ENCODE peak calls at places on chromosomes 5 and 9, in four cellular contexts. G, S, W and B are unnamed samples.

GRCh38 chr5:96876292-96876850 is at the start of gene ERAP2:
- DNase-seq in W (no peak), G (no peak), S (no peak), B (no peak)

GRCh38 chr9:130078547-130078946 is 24.8 kb downstream of the GPR107 start:
- DNase-seq in S (no peak), W (no peak), G (no peak), B (no peak)

GRCh38 chr9:37965116-37965515 is 61.2 kb upstream of the SLC25A51 start:
- DNase-seq in W (no peak), S (no peak), G (no peak), B (no peak)

GRCh38 chr5:171770153-171770552 is 15.5 kb upstream of the SMIM23 start:
- DNase-seq in G (no peak), S (no peak), W (no peak), B (no peak)

GRCh38 chr5:130337179-130337888 is 433.1 kb downstream of the CHSY3 start:
- DNase-seq in G (no peak), S (no peak), W (no peak), B (no peak)

GRCh38 chr9:36080519-36080918 is 43.8 kb downstream of the RECK start:
- DNase-seq in W (no peak), G (no peak), S (no peak), B (no peak)

GRCh38 chr9:134283111-134283515 is 43.1 kb upstream of the RXRA start:
- DNase-seq in S (peak), G (no peak), W (no peak), B (peak)

GRCh38 chr9:4678679-4679267 is 596 bp upstream of the CDC37L1 start:
- DNase-seq in G (no peak), W (no peak), S (no peak), B (no peak)

GRCh38 chr9:36560813-36561212 is 11.9 kb upstream of the MELK start:
- DNase-seq in G (no peak), W (no peak), S (no peak), B (no peak)

GRCh38 chr5:9545301-9545958 is 445 bp downstream of the SEMA5A start:
- DNase-seq in S (no peak), G (no peak), W (no peak), B (peak)

GRCh38 chr5:53503819-53504218 is 23.4 kb downstream of the FST start:
- DNase-seq in G (no peak), S (no peak), W (no peak), B (no peak)

GRCh38 chr5:107808671-107809137 is 138.0 kb upstream of the EFNA5 start:
- DNase-seq in G (no peak), S (no peak), W (peak), B (no peak)

DNA sequence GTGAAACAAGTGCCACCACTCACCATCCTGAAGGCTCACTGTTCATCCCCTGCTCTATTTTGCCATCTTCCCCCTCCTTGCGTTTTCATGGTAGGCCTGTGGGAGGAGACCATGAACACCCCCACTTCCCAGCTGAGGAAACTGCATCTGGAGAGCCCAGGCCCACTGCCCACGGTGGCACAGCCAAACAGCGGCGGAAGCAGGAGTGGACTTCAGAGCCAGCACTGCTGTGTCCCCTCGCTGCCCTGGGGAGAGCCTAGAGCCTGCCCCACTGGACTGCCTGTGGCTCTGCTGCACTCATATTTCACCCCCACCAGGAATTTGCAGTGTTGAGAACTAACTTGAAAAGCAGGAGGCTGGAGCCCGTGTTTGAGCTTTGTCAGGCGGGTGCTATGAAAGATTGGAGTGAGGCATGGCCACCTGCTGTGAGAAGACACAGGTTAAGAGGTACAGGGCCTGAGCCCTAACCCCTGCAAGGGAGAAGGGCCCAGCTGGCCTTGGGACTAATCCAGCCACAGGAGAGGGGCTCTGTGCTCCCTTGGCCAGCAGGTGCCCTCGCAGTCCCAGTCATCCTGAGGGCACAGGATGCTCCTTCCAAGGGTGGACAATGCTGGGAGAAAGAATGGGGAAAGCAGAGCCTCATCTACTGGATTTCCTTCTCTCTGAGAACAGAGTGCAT is 79.0 kb downstream of the MACROH2A1 start:
- DNase-seq in G (no peak), W (no peak), S (no peak), B (no peak)
- TF ChIP-seq CTCF in G (no peak), W (no peak), S (no peak), B (peak)

DNA sequence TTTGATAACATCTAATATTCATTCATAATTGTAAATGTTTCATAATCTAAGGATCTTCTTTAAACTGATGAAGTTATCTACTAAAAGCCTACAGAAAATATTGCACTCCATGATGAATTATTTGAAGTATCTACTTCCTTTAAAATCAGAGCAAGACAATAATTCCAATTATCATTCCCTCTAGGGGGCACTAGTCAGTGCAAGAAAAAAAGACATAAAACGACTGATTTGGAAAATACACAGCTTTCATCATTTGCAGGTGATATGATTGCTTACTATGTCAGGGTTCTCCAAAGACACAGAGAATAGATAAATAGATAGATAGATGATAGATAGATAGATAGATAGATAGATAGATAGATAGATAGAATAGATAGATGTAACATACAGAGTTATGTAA is 13.5 kb upstream of the GRM6 start:
- DNase-seq in G (no peak), W (no peak), S (no peak), B (no peak)
- TF ChIP-seq CTCF in G (no peak), W (peak), S (no peak), B (no peak)

GRCh38 chr9:136179101-136179616 is 25.8 kb downstream of the LHX3 start:
- DNase-seq in G (no peak), S (no peak), W (no peak), B (no peak)

GRCh38 chr9:136177224-136177623 is 27.7 kb downstream of the LHX3 start:
- DNase-seq in S (no peak), W (no peak), G (no peak), B (no peak)

GRCh38 chr9:136179761-136180160 is 25.2 kb downstream of the LHX3 start:
- DNase-seq in G (no peak), S (no peak), W (no peak), B (no peak)

GRCh38 chr9:136178773-136179075 is 26.2 kb downstream of the LHX3 start:
- DNase-seq in W (no peak), G (no peak), S (no peak), B (no peak)

DNA sequence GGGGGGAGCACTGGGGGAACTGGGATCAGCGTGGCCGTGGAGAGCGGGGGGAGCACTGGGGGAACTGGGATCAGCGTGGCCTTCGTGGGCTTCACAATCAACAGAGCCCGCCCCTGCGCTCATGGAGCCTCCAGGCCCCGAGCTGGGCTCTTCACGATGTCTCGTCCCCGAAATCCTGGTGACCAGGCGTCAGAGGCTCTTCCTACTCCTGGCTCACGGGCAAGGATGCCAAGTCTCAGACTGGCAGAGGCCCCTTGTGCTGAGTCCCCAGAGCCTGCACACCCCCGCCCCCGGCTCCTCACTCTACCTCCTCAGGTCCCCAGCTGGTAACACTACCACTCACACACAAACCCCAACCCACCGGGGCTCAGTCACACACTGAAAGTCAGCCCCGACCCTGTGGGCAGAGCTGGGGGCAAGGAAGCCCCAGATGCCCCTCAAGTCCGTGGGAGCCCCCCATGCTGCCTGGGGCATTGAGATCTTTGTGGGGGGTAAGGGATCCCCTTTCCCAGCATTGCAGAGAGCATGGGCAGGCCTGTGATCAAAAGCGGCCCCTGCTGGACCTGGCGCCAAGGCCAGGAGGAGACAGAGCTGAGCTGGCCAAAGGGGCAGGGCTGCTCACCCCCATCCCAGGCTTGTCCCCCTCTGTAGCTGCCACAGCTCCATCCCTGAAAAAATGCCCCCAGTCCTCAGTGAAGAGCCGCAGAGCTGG is 26.7 kb downstream of the LHX3 start:
- DNase-seq in W (no peak), G (no peak), S (no peak), B (peak)
- TF ChIP-seq CTCF in W (no peak), G (no peak), S (no peak), B (no peak)

GRCh38 chr5:170571885-170572284 is 68.1 kb downstream of the KCNIP1 start:
- DNase-seq in W (no peak), G (no peak), S (no peak), B (no peak)
- TF ChIP-seq CTCF in W (no peak), G (no peak), S (no peak), B (no peak)

GRCh38 chr9:103323699-103324098 is 328.6 kb downstream of the CYLC2 start:
- DNase-seq in S (no peak), G (no peak), W (no peak), B (no peak)

DNA sequence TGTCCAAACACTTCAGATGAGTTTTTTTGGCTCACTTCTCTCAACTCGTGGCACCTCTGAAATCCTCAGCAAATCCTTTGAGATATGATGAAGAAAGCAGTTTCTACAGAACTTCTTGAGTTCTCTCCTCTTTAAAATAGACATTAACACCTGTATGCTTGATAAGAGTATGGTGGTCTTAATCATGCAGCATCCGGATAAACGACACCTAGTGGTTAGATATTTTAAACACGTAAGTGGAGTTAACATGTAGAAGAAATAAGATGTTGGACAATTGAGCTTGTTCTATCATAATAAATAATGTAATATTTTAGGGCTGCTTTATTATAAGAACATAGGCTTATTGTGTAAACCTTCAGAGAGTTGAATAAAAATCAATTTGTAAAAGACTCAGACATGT is 324.8 kb downstream of the CYLC2 start:
- DNase-seq in G (no peak), S (no peak), W (no peak), B (no peak)
- TF ChIP-seq CTCF in G (no peak), S (no peak), W (peak), B (no peak)

GRCh38 chr5:77129386-77129785 is 42.3 kb upstream of the ZBED3 start:
- DNase-seq in W (peak), G (no peak), S (no peak), B (no peak)
- TF ChIP-seq CTCF in W (peak), G (no peak), S (no peak), B (no peak)

DNA sequence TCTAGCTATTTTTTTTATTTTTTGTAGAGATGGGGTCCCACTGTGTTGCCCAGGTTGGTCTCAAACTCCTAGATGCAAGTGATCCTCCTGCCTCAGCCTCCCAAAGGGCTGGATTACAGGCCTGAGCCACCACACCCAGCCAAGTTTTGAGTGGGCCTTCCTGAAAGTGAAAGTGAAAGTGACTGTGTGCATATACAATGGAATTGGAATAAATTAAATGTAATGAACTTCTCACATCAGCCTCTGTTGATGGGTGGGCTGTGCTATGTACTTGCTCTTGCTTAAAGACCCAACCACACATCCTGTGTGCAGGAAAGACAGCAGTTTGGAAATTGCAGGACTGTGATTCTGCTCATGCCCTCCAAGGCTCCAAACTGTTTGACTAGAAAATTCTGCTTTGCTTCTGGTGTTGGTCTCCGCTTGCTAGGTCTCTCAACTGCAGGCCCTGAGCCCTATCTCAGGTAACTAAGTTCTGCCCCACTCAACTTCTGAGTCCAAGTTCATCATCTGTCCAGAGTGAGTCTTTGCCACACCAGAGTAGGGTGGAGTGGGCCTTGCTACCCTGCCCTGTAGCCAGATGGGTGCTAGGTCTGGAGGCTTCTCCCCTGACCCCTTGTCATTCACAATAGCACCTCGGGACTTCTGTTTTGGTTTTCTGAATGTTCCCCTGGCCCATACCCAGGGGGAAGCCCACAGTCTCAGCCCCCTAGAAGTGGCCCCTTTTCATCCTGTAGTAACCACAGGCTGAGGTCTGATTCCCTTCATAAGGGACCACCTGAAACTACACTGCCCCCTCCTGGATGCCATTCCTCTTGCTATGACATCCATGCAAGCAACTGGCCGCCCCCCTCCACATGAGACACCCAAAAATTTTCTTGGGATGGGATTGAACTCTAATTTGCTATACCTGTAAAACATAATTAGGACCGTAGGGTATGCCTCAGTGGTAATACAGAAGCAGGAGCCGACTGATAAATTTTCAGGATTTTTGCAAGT is 36.5 kb upstream of the RAD23B start:
- DNase-seq in S (no peak), G (no peak), W (no peak), B (no peak)
- TF ChIP-seq CTCF in S (no peak), G (no peak), W (no peak), B (peak)